ENCODE peak calls at places on chromosomes 12 and 14, in seven cellular contexts. O is breast epithelium; S is B cell; U is GM12865; N is CD8-positive, alpha-beta T cell; F is choroid plexus epithelial cell; M is cardiac fibroblast. W is an unnamed sample.

GRCh38 chr12:107242189-107242588 is 148.8 kb upstream of the CRY1 start:
- DNase-seq in O (no peak), S (no peak), U (no peak), N (no peak), F (peak; percentile 50), M (no peak), W (no peak)

GRCh38 chr14:101495284-101495683 is 66.0 kb upstream of the DIO3 start:
- DNase-seq in O (peak; percentile 12), S (no peak), U (no peak), N (no peak), F (no peak), M (no peak), W (no peak)

GRCh38 chr12:25155031-25155576 is 39.9 kb downstream of the DNAI7 start:
- DNase-seq in O (no peak), S (peak; percentile 40), U (peak; percentile 74), N (no peak), F (peak; percentile 63), M (peak; percentile 57), W (no peak)

GRCh38 chr14:22174412-22174811 is 414.6 kb downstream of the DAD1 start:
- DNase-seq in O (no peak), S (no peak), U (no peak), N (no peak), F (no peak), M (no peak), W (no peak)

GRCh38 chr14:74882103-74882920 is 596 bp downstream of the DLST start:
- DNase-seq in O (no peak), S (peak; percentile 54), U (peak; percentile 41), N (peak; percentile 61), F (peak; percentile 75), M (peak; percentile 75), W (no peak)

GRCh38 chr12:3116106-3116898 is 39.1 kb downstream of the TSPAN9 start:
- DNase-seq in O (no peak), S (no peak), U (no peak), N (no peak), F (peak; percentile 92), M (peak; percentile 35), W (no peak)

GRCh38 chr12:113478351-113479011 is 6.8 kb upstream of the LHX5 start:
- DNase-seq in O (no peak), S (no peak), U (no peak), N (no peak), F (no peak), M (no peak), W (no peak)

GRCh38 chr14:61101803-61102548 is 120.9 kb downstream of the SLC38A6 start:
- DNase-seq in O (no peak), S (no peak), U (peak; percentile 32), N (no peak), F (peak; percentile 75), M (peak; percentile 89), W (no peak)

GRCh38 chr12:55935742-55936151 is 4.8 kb downstream of the DGKA start:
- DNase-seq in O (no peak), S (no peak), U (no peak), N (no peak), F (peak; percentile 11), M (no peak), W (no peak)
- TF ChIP-seq CTCF in O (no peak), S (no peak), U (no peak), N (no peak), F (peak; percentile 16), M (peak; percentile 11), W (no peak)

GRCh38 chr14:57290753-57291152 is 22.0 kb downstream of the AP5M1 start:
- DNase-seq in O (no peak), S (no peak), U (no peak), N (no peak), F (no peak), M (no peak), W (no peak)

GRCh38 chr14:57291692-57292647 is 23.2 kb downstream of the AP5M1 start:
- DNase-seq in O (no peak), S (no peak), U (no peak), N (no peak), F (no peak), M (no peak), W (no peak)

GRCh38 chr14:57297852-57298251 is 29.1 kb downstream of the AP5M1 start:
- DNase-seq in O (no peak), S (no peak), U (no peak), N (no peak), F (no peak), M (no peak), W (no peak)

GRCh38 chr14:57295261-57295660 is 26.5 kb downstream of the AP5M1 start:
- DNase-seq in O (no peak), S (no peak), U (no peak), N (no peak), F (no peak), M (no peak), W (no peak)

DNA sequence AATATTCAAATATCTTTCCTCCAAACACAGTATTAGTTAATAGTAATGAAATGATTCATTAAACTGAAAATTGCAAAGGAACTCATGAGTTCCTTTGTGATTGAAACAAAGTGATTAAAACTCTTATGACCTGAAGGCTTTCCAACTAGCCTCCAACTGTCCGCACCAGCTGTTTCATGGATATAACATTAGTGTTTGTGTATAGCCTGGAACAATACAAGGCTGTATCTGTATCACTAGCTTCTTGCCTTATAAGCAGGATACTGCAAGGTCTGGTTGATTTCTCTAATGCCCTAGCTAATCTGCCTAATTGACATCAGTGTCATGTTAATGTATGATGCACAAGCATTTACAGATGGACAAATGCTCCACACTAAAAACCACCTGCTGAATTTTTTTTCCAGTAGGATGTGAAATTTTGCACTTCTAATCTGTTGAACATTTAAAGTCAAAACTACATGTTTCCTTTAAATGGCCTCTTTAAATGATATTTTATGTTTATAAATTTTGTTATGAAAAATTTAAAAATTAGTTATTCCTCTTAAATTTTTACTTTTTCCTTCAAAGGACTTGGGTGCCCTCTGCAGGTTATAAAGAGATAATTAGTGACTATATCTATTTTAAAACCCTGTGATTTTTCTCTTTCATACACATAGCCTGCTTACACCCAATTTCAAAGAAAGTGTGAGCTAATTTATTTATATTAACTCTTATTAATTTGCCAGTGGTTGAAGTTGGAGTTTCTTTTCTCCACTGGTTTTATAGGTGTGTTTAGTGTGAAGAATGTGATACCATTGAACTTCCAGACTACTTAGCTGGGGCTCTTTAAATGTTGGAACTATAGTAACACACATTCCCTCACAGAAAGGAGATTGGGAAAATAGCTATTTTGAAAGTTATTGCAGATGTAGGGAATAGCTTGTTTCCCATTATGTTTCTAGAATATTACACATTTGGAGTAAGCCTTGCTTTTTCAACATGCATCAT is 25.4 kb downstream of the AP5M1 start:
- DNase-seq in O (no peak), S (no peak), U (no peak), N (no peak), F (peak; percentile 54), M (peak; percentile 54), W (no peak)
- TF ChIP-seq CTCF in O (no peak), S (peak; percentile 65), U (peak; percentile 13), N (peak; percentile 53), F (peak; percentile 44), M (peak; percentile 33), W (peak; percentile 42)

DNA sequence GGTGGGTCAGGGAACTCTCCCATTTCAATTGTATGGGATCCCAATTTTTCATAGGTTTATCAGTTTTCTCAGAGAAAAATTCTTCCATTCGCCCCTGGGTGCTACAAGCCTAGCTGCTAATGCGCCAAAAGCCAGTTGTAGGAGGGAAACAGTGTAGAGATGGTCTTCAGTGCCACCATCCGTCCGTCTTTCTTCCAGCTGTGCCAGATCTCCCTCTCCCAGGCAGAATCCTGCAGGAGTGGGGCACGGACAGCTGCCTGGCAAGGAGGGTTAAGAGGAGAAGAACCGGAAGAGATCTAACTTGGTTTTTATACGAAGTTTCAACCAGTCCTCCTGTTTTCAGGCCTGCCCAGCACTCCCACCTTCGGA is 38.9 kb upstream of the FUT8 start:
- DNase-seq in O (no peak), S (no peak), U (no peak), N (no peak), F (no peak), M (no peak), W (no peak)
- TF ChIP-seq CTCF in O (no peak), S (no peak), U (no peak), N (no peak), F (no peak), M (no peak), W (no peak)

DNA sequence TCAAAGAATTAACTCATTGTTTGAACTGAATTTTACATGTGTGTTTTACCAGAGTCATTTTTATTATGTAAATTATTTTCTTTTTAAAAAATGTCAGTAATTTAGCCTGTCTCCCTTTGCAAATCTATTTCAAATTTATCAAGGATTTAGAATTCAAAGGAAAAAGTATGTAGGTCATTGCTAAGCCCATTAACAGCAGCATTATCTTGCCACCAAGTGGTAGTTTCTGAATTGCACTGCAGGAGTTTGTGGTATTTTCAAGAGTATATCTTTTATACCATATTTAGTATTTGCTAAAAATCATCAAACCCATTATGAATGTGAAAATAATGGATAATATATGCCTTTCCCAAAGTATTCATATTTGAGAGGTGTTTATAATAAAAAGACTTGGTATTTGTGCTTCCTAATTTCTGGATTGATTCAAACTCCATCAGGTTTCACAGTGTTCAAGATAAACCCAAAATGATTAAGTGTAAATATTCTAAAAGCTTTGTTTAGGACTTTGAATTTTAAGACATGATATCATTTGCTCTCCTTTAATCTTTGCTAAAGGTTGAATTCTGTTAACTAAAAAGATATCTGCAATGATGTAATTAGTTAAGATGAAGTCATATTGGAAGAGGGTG is 711.4 kb downstream of the FSCB start:
- DNase-seq in O (no peak), S (no peak), U (no peak), N (no peak), F (peak; percentile 17), M (peak; percentile 0), W (no peak)
- TF ChIP-seq CTCF in O (no peak), S (no peak), U (no peak), N (no peak), F (peak; percentile 27), M (no peak), W (peak; percentile 57)

DNA sequence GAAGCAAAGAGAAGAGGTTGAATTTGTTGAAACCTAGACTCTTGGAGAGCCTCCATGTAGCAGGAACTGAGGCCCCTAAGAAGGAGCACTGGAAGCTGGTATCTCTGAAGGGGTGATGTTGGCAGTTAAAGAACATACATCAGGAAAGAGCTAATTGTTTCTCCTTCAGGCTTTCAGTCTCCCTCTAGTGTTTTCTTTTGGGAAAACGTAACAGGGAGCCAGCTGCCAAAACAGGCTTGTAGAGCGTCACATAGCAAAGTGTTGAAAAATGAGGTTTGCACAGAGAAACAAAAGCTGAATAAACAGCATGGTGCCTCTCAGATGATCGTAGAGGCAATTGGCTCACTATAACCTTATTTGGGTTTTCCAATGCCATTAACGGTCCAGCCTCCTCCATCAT is 46.9 kb upstream of the CAND1 start:
- DNase-seq in O (no peak), S (no peak), U (no peak), N (no peak), F (peak; percentile 65), M (peak; percentile 29), W (no peak)
- TF ChIP-seq CTCF in O (no peak), S (no peak), U (peak; percentile 8), N (no peak), F (peak; percentile 63), M (no peak), W (peak; percentile 31)

GRCh38 chr12:45745861-45746277 is 16.4 kb downstream of the ARID2 start:
- DNase-seq in O (no peak), S (peak; percentile 13), U (no peak), N (no peak), F (peak; percentile 60), M (peak; percentile 59), W (no peak)
- TF ChIP-seq CTCF in O (peak; percentile 22), S (peak; percentile 66), U (no peak), N (peak; percentile 57), F (peak; percentile 37), M (peak; percentile 5), W (peak; percentile 3)